ENCODE peak calls at places on chromosome 18, in eight cellular contexts. N is MM.1S, K is heart left ventricle, U is fibroblast of pulmonary artery, A is fibroblast of mammary gland, I is cardiac fibroblast, R is IMR-90, H is epithelial cell of proximal tubule. C is an unnamed sample.

GRCh38 chr18:51610481-51610880 is 413.0 kb upstream of the MEX3C start:
- DNase-seq in H (no peak), U (no peak), R (no peak), I (no peak), K (no peak), A (no peak), N (no peak), C (no peak)

GRCh38 chr18:51255694-51256093 is 58.2 kb upstream of the MEX3C start:
- DNase-seq in I (peak; percentile 12), A (peak; percentile 8), H (no peak), K (no peak), N (no peak), U (peak; percentile 32), R (no peak), C (no peak)

GRCh38 chr18:32443356-32443755 is 27.3 kb downstream of the GAREM1 start:
- DNase-seq in K (no peak), U (no peak), N (no peak), A (peak; percentile 56), I (peak; percentile 17), R (no peak), H (no peak), C (no peak)

GRCh38 chr18:27723168-27723567 is 453.8 kb downstream of the CDH2 start:
- DNase-seq in I (peak; percentile 19), R (no peak), U (peak; percentile 5), K (no peak), N (no peak), H (no peak), A (no peak), C (no peak)

GRCh38 chr18:59623456-59624383 is 73.5 kb downstream of the CCBE1 start:
- DNase-seq in U (peak; percentile 77), R (peak; percentile 63), K (no peak), A (peak; percentile 80), N (no peak), H (no peak), I (peak; percentile 83), C (no peak)

GRCh38 chr18:36158261-36158867 is 28.7 kb downstream of the ELP2 start:
- DNase-seq in N (no peak), U (peak; percentile 69), A (peak; percentile 87), H (peak; percentile 53), R (peak; percentile 94), I (peak; percentile 84), K (no peak), C (no peak)

GRCh38 chr18:75544051-75544481 is 116.6 kb upstream of the SMIM21 start:
- DNase-seq in U (peak; percentile 21), I (peak; percentile 32), N (no peak), H (no peak), K (no peak), A (peak; percentile 51), R (peak; percentile 48), C (peak; percentile 5)

GRCh38 chr18:59540356-59540755 is 156.9 kb downstream of the CCBE1 start:
- DNase-seq in H (no peak), K (no peak), U (peak; percentile 26), A (no peak), I (peak; percentile 31), R (no peak), N (no peak), C (no peak)

GRCh38 chr18:3486514-3486913 is 36.5 kb downstream of the TGIF1 start:
- DNase-seq in K (no peak), H (no peak), N (no peak), A (no peak), U (no peak), I (no peak), R (no peak), C (no peak)

GRCh38 chr18:79365701-79366100 is 30.0 kb upstream of the NFATC1 start:
- DNase-seq in I (no peak), N (no peak), R (peak; percentile 58), A (peak; percentile 45), U (no peak), K (peak; percentile 36), H (no peak), C (no peak)

GRCh38 chr18:79064228-79064627 is 5.0 kb upstream of the ATP9B start:
- DNase-seq in U (no peak), N (no peak), I (no peak), K (no peak), H (no peak), A (no peak), R (no peak), C (no peak)

GRCh38 chr18:50853863-50854271 is 25.1 kb upstream of the ME2 start:
- DNase-seq in A (peak; percentile 87), U (peak; percentile 85), N (no peak), K (no peak), H (peak; percentile 89), R (peak; percentile 57), I (peak; percentile 91), C (no peak)

GRCh38 chr18:6885992-6886823 is 156.7 kb downstream of the ARHGAP28 start:
- DNase-seq in I (peak; percentile 70), N (peak; percentile 47), R (peak; percentile 59), A (peak; percentile 65), U (peak; percentile 71), K (no peak), H (peak; percentile 6), C (peak; percentile 20)

GRCh38 chr18:59453468-59453961 is 94.5 kb upstream of the LMAN1 start:
- DNase-seq in I (no peak), H (no peak), A (no peak), N (no peak), U (no peak), K (no peak), R (no peak), C (no peak)

GRCh38 chr18:54392621-54393023 is 34.9 kb downstream of the C18orf54 start:
- DNase-seq in H (peak; percentile 30), A (peak; percentile 73), R (peak; percentile 63), N (peak; percentile 77), K (no peak), I (peak; percentile 81), U (peak; percentile 81), C (peak; percentile 32)

GRCh38 chr18:35513181-35513932 is 15.6 kb upstream of the INO80C start:
- DNase-seq in A (peak; percentile 74), R (peak; percentile 54), I (peak; percentile 88), N (no peak), U (peak; percentile 84), H (peak; percentile 33), K (peak; percentile 69), C (peak; percentile 76)

GRCh38 chr18:48459471-48459870 is 50.3 kb upstream of the ZBTB7C start:
- DNase-seq in H (no peak), I (no peak), U (no peak), A (no peak), R (no peak), N (no peak), K (no peak), C (no peak)

GRCh38 chr18:58067611-58068010 is 23.6 kb downstream of the NEDD4L start:
- DNase-seq in H (no peak), N (no peak), U (no peak), R (no peak), A (no peak), I (no peak), K (no peak), C (no peak)

GRCh38 chr18:77063256-77063655 is 69.3 kb downstream of the MBP start:
- DNase-seq in H (no peak), K (no peak), R (peak; percentile 67), I (peak; percentile 80), N (peak; percentile 76), U (peak; percentile 63), A (peak; percentile 74), C (no peak)

GRCh38 chr18:31624892-31625640 is 33.4 kb downstream of the TTR start:
- DNase-seq in U (no peak), K (no peak), N (no peak), R (no peak), H (no peak), A (no peak), I (no peak), C (no peak)

GRCh38 chr18:54561864-54562263 is 29.2 kb upstream of the DYNAP start:
- DNase-seq in N (no peak), A (no peak), K (no peak), U (no peak), I (no peak), R (no peak), H (no peak), C (no peak)

GRCh38 chr18:24985616-24986015 is 366.4 kb downstream of the ZNF521 start:
- DNase-seq in H (no peak), I (no peak), A (no peak), K (no peak), U (no peak), N (no peak), R (peak; percentile 15), C (no peak)
- TF ChIP-seq CTCF in H (no peak), I (no peak), A (no peak), K (no peak), U (no peak), N (no peak), R (no peak), C (no peak)

GRCh38 chr18:2171840-2172625 is 399.3 kb downstream of the METTL4 start:
- DNase-seq in K (no peak), U (no peak), N (no peak), R (no peak), H (peak; percentile 58), I (no peak), A (no peak), C (no peak)
- H3K4me3 ChIP-seq in K (no peak overlapping the region), U (no peak overlapping the region), N (no peak overlapping the region), R (no peak overlapping the region), H (no peak overlapping the region), I (no peak overlapping the region), A (no peak overlapping the region), C (no peak overlapping the region)

GRCh38 chr18:62030091-62030985 is 137.5 kb upstream of the RNF152 start:
- DNase-seq in K (no peak), A (no peak), I (no peak), N (no peak), H (no peak), U (peak; percentile 23), R (no peak), C (no peak)
- TF ChIP-seq CTCF in K (no peak), A (no peak), I (no peak), N (no peak), H (no peak), U (no peak), R (no peak), C (no peak)

GRCh38 chr18:49491534-49491856 is 4.5 kb upstream of the C18orf32 start:
- DNase-seq in I (no peak), K (no peak), A (peak; percentile 24), R (no peak), H (no peak), N (no peak), U (no peak), C (no peak)

GRCh38 chr18:49490246-49490762 is 3.3 kb upstream of the C18orf32 start:
- DNase-seq in A (peak; percentile 30), R (no peak), U (no peak), K (no peak), I (peak; percentile 15), H (no peak), N (no peak), C (no peak)

GRCh38 chr18:49494660-49495059 is 7.6 kb upstream of the C18orf32 start:
- DNase-seq in N (no peak), A (peak; percentile 33), H (no peak), U (no peak), K (no peak), R (no peak), I (no peak), C (no peak)

GRCh38 chr18:49491857-49492693 is 5.0 kb upstream of the C18orf32 start:
- DNase-seq in H (peak; percentile 98), R (peak; percentile 99), N (peak; percentile 98), I (peak; percentile 100), K (peak; percentile 82), A (peak; percentile 100), U (peak; percentile 100), C (peak; percentile 99)

DNA sequence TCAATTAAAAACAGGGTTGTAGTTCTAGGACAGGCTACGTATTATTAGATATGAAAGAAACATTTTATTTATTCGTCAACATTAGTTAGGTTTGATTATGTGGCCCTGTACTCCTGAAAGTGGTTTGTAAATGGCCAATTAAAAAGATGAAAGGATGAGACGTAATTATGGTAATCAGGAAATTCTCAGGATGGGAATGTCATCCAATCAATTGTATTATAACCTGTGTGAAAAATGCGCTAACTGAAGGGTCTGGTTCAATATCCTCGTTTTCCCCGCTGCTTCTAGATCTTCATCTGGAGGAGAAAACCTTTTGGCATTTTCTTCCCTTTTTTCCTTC is 5.6 kb upstream of the C18orf32 start:
- DNase-seq in N (no peak), A (no peak), I (no peak), K (no peak), U (no peak), R (no peak), H (no peak), C (no peak)
- H3K4me3 ChIP-seq in N (no peak overlapping the region), A (no peak overlapping the region), I (no peak overlapping the region), K (peak overlapping the region; percentile 76), U (no peak overlapping the region), R (no peak overlapping the region), H (no peak overlapping the region), C (no peak overlapping the region)